ENCODE peak calls at places on chromosomes 16 and 17, in four cellular contexts. X, N, B and D are unnamed samples.

GRCh38 chr17:81422776-81423697 is 27.8 kb downstream of the BAHCC1 start:
- DNase-seq in N (peak), X (no peak), B (peak), D (no peak)

GRCh38 chr16:26252598-26252997 is 560.8 kb downstream of the HS3ST4 start:
- DNase-seq in B (no peak), N (no peak), X (no peak), D (no peak)

GRCh38 chr16:21628772-21629171 is 23.6 kb downstream of the IGSF6 start:
- DNase-seq in B (no peak), X (no peak), N (no peak), D (no peak)

GRCh38 chr17:56540791-56541190 is 52.7 kb upstream of the NOG start:
- DNase-seq in X (no peak), N (no peak), B (no peak), D (no peak)

GRCh38 chr17:7988750-7989178 is 13.7 kb upstream of the GUCY2D start:
- DNase-seq in B (no peak), N (no peak), X (no peak), D (no peak)

GRCh38 chr17:40915199-40915661 is 22.2 kb downstream of the KRT23 start:
- DNase-seq in X (no peak), B (no peak), N (no peak), D (no peak)

GRCh38 chr16:29973384-29974246 is at the start of gene TAOK2:
- DNase-seq in X (peak), N (peak), B (peak), D (peak)

GRCh38 chr16:10754941-10755340 is 11.3 kb downstream of the NUBP1 start:
- DNase-seq in N (no peak), B (no peak), X (no peak), D (no peak)

GRCh38 chr17:37187262-37187661 is 188.5 kb upstream of the C17orf78 start:
- DNase-seq in N (no peak), B (no peak), X (no peak), D (no peak)

GRCh38 chr17:37194208-37194607 is 181.6 kb upstream of the C17orf78 start:
- DNase-seq in X (no peak), B (no peak), N (no peak), D (no peak)

GRCh38 chr17:37188157-37188556 is 187.6 kb upstream of the C17orf78 start:
- DNase-seq in N (no peak), B (no peak), X (no peak), D (no peak)

GRCh38 chr17:37191219-37191618 is 184.6 kb upstream of the C17orf78 start:
- DNase-seq in N (no peak), B (no peak), X (no peak), D (no peak)

GRCh38 chr17:37190493-37190892 is 185.3 kb upstream of the C17orf78 start:
- DNase-seq in N (no peak), X (no peak), B (no peak), D (no peak)
- TF ChIP-seq CTCF in N (no peak), X (peak), B (no peak), D (peak)

DNA sequence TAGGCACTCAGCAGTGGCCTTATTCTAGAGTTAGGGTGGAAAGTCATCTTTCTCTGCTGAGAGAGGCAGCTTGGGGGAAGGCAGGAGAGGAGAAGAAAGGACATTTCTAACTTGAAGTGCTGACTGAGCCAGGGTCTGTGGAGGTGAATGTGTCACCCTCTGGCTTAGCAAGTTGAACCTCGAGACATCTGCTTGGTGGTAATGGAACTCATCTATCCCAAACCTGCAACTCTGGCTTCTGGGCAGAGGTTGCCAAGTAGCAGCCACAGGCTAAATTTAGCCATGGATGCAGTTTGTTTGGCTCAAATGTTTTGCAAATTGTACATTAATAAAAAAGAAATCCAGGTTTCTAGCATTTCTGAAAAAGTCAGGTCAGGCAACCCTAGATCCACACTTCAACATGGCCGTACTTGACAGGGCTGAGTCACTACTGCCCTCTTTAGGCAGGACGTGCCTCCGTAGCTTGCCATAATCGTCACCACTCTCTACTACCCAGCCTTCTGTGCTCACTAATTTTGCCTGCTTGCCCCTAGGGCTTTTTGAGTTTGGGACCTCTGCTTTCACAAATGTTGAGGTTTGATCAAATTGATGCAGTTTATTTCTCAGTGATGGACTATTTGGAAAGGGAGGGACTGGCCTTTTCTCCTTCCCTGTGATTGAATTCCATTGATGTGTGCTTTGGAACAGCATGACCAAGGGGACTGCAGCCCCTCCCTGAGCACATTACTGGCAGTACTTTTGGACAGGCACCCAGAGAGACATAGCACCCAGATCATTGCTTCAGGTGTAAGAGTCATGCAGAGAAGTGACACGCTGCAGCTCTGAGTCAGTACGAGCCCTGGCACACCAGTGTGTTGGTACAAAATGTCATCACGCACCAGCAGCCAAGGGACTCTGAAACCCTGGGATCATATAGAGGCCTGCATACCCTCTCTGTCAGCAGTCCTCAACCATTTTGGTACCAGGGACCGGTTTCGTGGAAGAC is 5.2 kb downstream of the CDH13 start:
- DNase-seq in B (no peak), N (no peak), X (no peak), D (no peak)
- TF ChIP-seq CTCF in B (peak), N (peak), X (peak), D (peak)

DNA sequence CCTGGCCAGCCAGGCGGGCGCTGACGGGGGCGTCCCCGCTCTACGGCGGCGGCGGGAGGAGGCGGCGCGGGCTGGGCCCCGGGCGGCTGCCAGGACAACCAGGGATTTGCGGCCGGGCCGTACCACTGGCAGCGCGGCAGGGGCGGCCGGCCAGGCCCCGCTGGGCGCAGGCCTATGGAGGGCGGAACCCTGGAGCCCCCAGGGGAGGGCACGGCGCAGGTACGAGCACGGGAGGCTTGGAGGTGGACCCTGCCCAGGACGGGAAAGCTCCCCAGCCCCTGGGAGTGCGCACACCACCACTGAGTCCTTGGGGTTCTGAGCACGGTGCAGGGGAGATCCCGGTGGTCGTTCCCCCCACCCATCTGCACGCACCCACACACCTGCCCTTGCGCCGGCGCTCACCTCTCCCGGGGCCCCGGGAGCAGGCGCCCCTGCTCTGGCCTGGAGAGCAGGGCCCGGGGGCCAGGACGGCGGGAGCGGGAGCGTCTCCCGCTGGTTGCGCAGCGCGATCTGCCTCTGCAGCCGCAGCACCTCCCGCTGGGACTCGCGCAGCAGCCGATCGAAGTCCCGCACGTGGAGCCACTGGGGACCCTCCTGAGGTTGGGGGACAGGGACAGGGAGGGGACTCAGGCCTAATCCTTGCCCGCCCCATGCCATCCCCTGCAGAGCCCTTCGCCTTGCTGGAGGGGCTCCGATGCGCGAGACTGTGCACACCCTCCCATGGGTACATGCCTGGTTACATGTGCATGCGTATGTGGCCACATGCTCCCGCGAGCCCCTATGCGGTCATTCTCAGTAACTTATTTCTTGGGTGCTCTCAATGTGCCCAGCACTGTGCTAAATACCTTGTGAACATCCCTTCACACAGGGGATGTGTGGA is 3.9 kb downstream of the TSPOAP1 start:
- DNase-seq in N (peak), X (peak), B (no peak), D (no peak)
- TF ChIP-seq CTCF in N (no peak), X (no peak), B (no peak), D (no peak)

GRCh38 chr17:35088647-35088910 is 25.1 kb upstream of the RFFL start:
- DNase-seq in B (no peak), X (no peak), N (no peak), D (no peak)
- TF ChIP-seq CTCF in B (no peak), X (peak), N (no peak), D (no peak)

GRCh38 chr16:68645494-68646388 is 631 bp downstream of the CDH3 start:
- DNase-seq in N (peak), B (peak), X (peak), D (peak)
- TF ChIP-seq CTCF in N (no peak), B (no peak), X (no peak), D (no peak)

GRCh38 chr16:68447721-68448359 is 468 bp downstream of the SMPD3 start:
- DNase-seq in N (no peak), X (no peak), B (no peak), D (no peak)

GRCh38 chr16:68446941-68447675 is 1.2 kb downstream of the SMPD3 start:
- DNase-seq in N (no peak), B (no peak), X (no peak), D (no peak)

GRCh38 chr16:68448360-68448970 is at the start of gene SMPD3:
- DNase-seq in X (peak), N (peak), B (peak), D (peak)

GRCh38 chr16:68444058-68444657 is 4.2 kb downstream of the SMPD3 start:
- DNase-seq in X (peak), N (no peak), B (no peak), D (no peak)

DNA sequence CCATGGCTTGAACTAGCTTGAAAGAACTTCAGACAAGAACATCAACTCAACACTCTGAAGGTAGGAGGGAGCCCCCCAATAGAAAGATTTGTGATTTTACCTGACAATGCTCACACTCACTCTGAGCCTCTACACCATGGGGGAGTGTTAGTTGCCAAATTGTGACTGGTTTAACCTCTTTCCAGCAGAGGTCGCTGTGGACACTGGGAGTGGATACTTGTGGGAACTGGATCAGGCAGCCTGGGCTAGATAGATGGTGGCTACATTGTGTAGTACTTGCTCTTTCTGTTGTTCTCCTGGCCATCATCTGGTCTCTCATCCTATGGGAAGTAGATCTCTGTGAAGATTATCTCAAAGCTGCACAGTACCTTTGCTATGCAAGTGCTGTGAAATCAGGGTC is 2.9 kb downstream of the SMPD3 start:
- DNase-seq in X (peak), B (no peak), N (no peak), D (no peak)
- TF ChIP-seq CTCF in X (peak), B (peak), N (peak), D (peak)

DNA sequence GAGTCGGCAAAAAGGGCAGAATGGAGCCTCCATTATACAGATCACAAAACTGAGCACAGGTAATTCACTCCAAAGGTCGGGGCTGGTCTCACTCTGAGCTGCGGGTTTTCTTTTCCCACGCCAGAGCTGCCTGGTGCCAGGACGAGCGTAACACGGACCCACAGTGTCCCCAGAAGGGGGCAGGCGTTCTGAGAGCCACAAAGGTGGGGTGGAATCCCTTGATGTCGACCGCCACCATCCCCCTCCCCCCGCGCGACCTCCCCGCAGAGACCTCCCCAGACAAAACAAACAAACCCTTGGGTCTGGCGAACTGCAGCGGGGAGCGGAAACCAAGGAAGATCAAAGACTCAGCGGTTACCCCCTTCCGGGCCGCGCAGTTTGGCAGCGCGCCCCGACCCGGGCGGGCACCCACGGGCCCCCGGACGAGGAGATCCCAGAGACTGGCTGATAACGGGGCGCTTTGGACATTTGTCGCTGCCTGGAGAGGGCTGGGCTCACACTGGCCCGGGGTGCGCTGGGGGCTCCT is 793 bp upstream of the NKD1 start:
- DNase-seq in N (no peak), B (no peak), X (peak), D (no peak)
- TF ChIP-seq CTCF in N (peak), B (no peak), X (peak), D (peak)